ENCODE peak calls at places on chromosomes 7 and 10, in four cellular contexts. One of them, this sample, is unnamed.
A peak's percentile ranks its signal among the peaks of the same experiment; 100 is the strongest.

GRCh38 chr10:47059606-47060311 is 148.5 kb downstream of the PTPN20 start:
- DNase-seq in fibroblast of gingiva: no peak
- DNase-seq in central memory CD4-positive, alpha-beta T cell: no peak
- DNase-seq in neural progenitor cell: no peak
- DNase-seq in this sample: peak; percentile 47

GRCh38 chr10:130960531-130960930 is 351.0 kb downstream of the TCERG1L start:
- DNase-seq in neural progenitor cell: no peak
- DNase-seq in fibroblast of gingiva: no peak
- DNase-seq in central memory CD4-positive, alpha-beta T cell: no peak
- DNase-seq in this sample: no peak

GRCh38 chr10:76282122-76283030 is 851.0 kb downstream of the LRMDA start:
- DNase-seq in central memory CD4-positive, alpha-beta T cell: no peak
- DNase-seq in neural progenitor cell: no peak
- DNase-seq in fibroblast of gingiva: no peak
- DNase-seq in this sample: peak; percentile 84

GRCh38 chr7:121544726-121545125 is 148.6 kb upstream of the FAM3C start:
- DNase-seq in central memory CD4-positive, alpha-beta T cell: no peak
- DNase-seq in fibroblast of gingiva: peak; percentile 78
- DNase-seq in neural progenitor cell: no peak
- DNase-seq in this sample: no peak

GRCh38 chr10:484925-485661 is 204.4 kb downstream of the DIP2C start:
- DNase-seq in fibroblast of gingiva: no peak
- DNase-seq in central memory CD4-positive, alpha-beta T cell: peak; percentile 44
- DNase-seq in neural progenitor cell: no peak
- DNase-seq in this sample: no peak

GRCh38 chr7:1798191-1798590 is 128.1 kb downstream of the ELFN1 start:
- DNase-seq in fibroblast of gingiva: no peak
- DNase-seq in central memory CD4-positive, alpha-beta T cell: no peak
- DNase-seq in neural progenitor cell: no peak
- DNase-seq in this sample: no peak

GRCh38 chr10:30820282-30820991 is 190.9 kb upstream of the LYZL2 start:
- DNase-seq in neural progenitor cell: no peak
- DNase-seq in central memory CD4-positive, alpha-beta T cell: no peak
- DNase-seq in fibroblast of gingiva: peak; percentile 88
- DNase-seq in this sample: peak; percentile 41

GRCh38 chr7:80819503-80819902 is 99.3 kb downstream of the SEMA3C start:
- DNase-seq in central memory CD4-positive, alpha-beta T cell: no peak
- DNase-seq in fibroblast of gingiva: no peak
- DNase-seq in neural progenitor cell: no peak
- DNase-seq in this sample: no peak

GRCh38 chr10:93222211-93222754 is 148.6 kb downstream of the CYP26A1 start:
- DNase-seq in fibroblast of gingiva: no peak
- DNase-seq in central memory CD4-positive, alpha-beta T cell: no peak
- DNase-seq in neural progenitor cell: no peak
- DNase-seq in this sample: no peak

GRCh38 chr10:53786236-53786635 is 1013.7 kb upstream of the MBL2 start:
- DNase-seq in fibroblast of gingiva: no peak
- DNase-seq in neural progenitor cell: peak; percentile 45
- DNase-seq in central memory CD4-positive, alpha-beta T cell: no peak
- DNase-seq in this sample: no peak

GRCh38 chr10:101094113-101094512 is 32.3 kb downstream of the KAZALD1 start:
- DNase-seq in fibroblast of gingiva: no peak
- DNase-seq in central memory CD4-positive, alpha-beta T cell: no peak
- DNase-seq in neural progenitor cell: no peak
- DNase-seq in this sample: no peak

GRCh38 chr10:72320676-72321247 is 34.0 kb downstream of the DNAJB12 start:
- DNase-seq in neural progenitor cell: peak; percentile 67
- DNase-seq in fibroblast of gingiva: peak; percentile 99
- DNase-seq in central memory CD4-positive, alpha-beta T cell: peak; percentile 36
- DNase-seq in this sample: peak; percentile 96

GRCh38 chr7:149866817-149867447 is 6.8 kb upstream of the ATP6V0E2 start:
- DNase-seq in fibroblast of gingiva: no peak
- DNase-seq in central memory CD4-positive, alpha-beta T cell: no peak
- DNase-seq in neural progenitor cell: no peak
- DNase-seq in this sample: no peak

GRCh38 chr7:129161524-129161923 is 17.0 kb downstream of the TSPAN33 start:
- DNase-seq in neural progenitor cell: no peak
- DNase-seq in fibroblast of gingiva: no peak
- DNase-seq in central memory CD4-positive, alpha-beta T cell: no peak
- DNase-seq in this sample: no peak

GRCh38 chr7:101363734-101364374 is 1.2 kb downstream of the COL26A1 start:
- DNase-seq in neural progenitor cell: peak; percentile 89
- DNase-seq in central memory CD4-positive, alpha-beta T cell: peak; percentile 57
- DNase-seq in fibroblast of gingiva: peak; percentile 67
- DNase-seq in this sample: peak; percentile 73

GRCh38 chr10:28181478-28182096 is 121.3 kb downstream of the MPP7 start:
- DNase-seq in fibroblast of gingiva: no peak
- DNase-seq in neural progenitor cell: no peak
- DNase-seq in central memory CD4-positive, alpha-beta T cell: no peak
- DNase-seq in this sample: no peak

GRCh38 chr7:142796001-142796500 is 25.3 kb downstream of the PRSS2 start:
- DNase-seq in central memory CD4-positive, alpha-beta T cell: no peak
- DNase-seq in neural progenitor cell: peak; percentile 20
- DNase-seq in fibroblast of gingiva: no peak
- DNase-seq in this sample: no peak

GRCh38 chr10:76112826-76113150 is 681.4 kb downstream of the LRMDA start:
- DNase-seq in fibroblast of gingiva: no peak
- DNase-seq in neural progenitor cell: no peak
- DNase-seq in central memory CD4-positive, alpha-beta T cell: no peak
- DNase-seq in this sample: no peak